ENCODE peak calls at places on chromosome 7, in five cellular contexts. One of them, this sample, is unnamed.

GRCh38 chr7:134004829-134005505 is 122.2 kb upstream of the LRGUK start:
- DNase-seq in endothelial cell: no peak
- DNase-seq in upper lobe of right lung: no peak
- DNase-seq in GM12865: no peak
- DNase-seq in lower lobe of right lung: no peak
- DNase-seq in this sample: no peak

GRCh38 chr7:29413511-29414178 is 150.0 kb upstream of the PRR15 start:
- DNase-seq in upper lobe of right lung: no peak
- DNase-seq in GM12865: no peak
- DNase-seq in lower lobe of right lung: no peak
- DNase-seq in endothelial cell: no peak
- DNase-seq in this sample: no peak

GRCh38 chr7:28069788-28070187 is 110.8 kb downstream of the JAZF1 start:
- DNase-seq in GM12865: no peak
- DNase-seq in upper lobe of right lung: peak; percentile 66
- DNase-seq in endothelial cell: no peak
- DNase-seq in lower lobe of right lung: peak; percentile 57
- DNase-seq in this sample: no peak

GRCh38 chr7:5613607-5614006 is 167.9 kb downstream of the RNF216 start:
- DNase-seq in GM12865: no peak
- DNase-seq in lower lobe of right lung: no peak
- DNase-seq in endothelial cell: peak; percentile 33
- DNase-seq in upper lobe of right lung: no peak
- DNase-seq in this sample: no peak

GRCh38 chr7:121000091-121000983 is 11.8 kb downstream of the CPED1 start:
- DNase-seq in GM12865: no peak
- DNase-seq in endothelial cell: no peak
- DNase-seq in upper lobe of right lung: no peak
- DNase-seq in lower lobe of right lung: no peak
- DNase-seq in this sample: no peak

GRCh38 chr7:118573065-118573464 is 348.6 kb downstream of the ANKRD7 start:
- DNase-seq in upper lobe of right lung: no peak
- DNase-seq in lower lobe of right lung: no peak
- DNase-seq in endothelial cell: no peak
- DNase-seq in GM12865: peak; percentile 11
- DNase-seq in this sample: no peak

GRCh38 chr7:84790873-84791272 is 396.0 kb downstream of the SEMA3D start:
- DNase-seq in lower lobe of right lung: no peak
- DNase-seq in upper lobe of right lung: no peak
- DNase-seq in GM12865: no peak
- DNase-seq in endothelial cell: no peak
- DNase-seq in this sample: no peak

GRCh38 chr7:47226688-47227087 is 355.2 kb downstream of the TNS3 start:
- DNase-seq in upper lobe of right lung: no peak
- DNase-seq in lower lobe of right lung: no peak
- DNase-seq in endothelial cell: no peak
- DNase-seq in GM12865: peak; percentile 11
- DNase-seq in this sample: no peak

GRCh38 chr7:1676550-1677071 is 6.5 kb downstream of the ELFN1 start:
- DNase-seq in endothelial cell: no peak
- DNase-seq in lower lobe of right lung: peak; percentile 39
- DNase-seq in upper lobe of right lung: peak; percentile 52
- DNase-seq in GM12865: no peak
- DNase-seq in this sample: no peak

GRCh38 chr7:107167483-107168232 is 1.1 kb upstream of the HBP1 start:
- DNase-seq in GM12865: peak; percentile 35
- DNase-seq in lower lobe of right lung: peak; percentile 74
- DNase-seq in upper lobe of right lung: no peak
- DNase-seq in endothelial cell: no peak
- DNase-seq in this sample: peak; percentile 88

GRCh38 chr7:141697211-141697871 is 4.6 kb downstream of the DENND11 start:
- DNase-seq in GM12865: no peak
- DNase-seq in lower lobe of right lung: no peak
- DNase-seq in endothelial cell: no peak
- DNase-seq in upper lobe of right lung: no peak
- DNase-seq in this sample: no peak

GRCh38 chr7:46745700-46746090 is 824.6 kb upstream of the IGFBP3 start:
- DNase-seq in upper lobe of right lung: no peak
- DNase-seq in GM12865: no peak
- DNase-seq in lower lobe of right lung: no peak
- DNase-seq in endothelial cell: no peak
- DNase-seq in this sample: no peak

GRCh38 chr7:55019329-55019690 is 493 bp downstream of the EGFR start:
- DNase-seq in GM12865: no peak
- DNase-seq in lower lobe of right lung: peak; percentile 78
- DNase-seq in endothelial cell: peak; percentile 36
- DNase-seq in upper lobe of right lung: peak; percentile 88
- DNase-seq in this sample: no peak

GRCh38 chr7:10657201-10657600 is 316.5 kb upstream of the PHF14 start:
- DNase-seq in endothelial cell: no peak
- DNase-seq in lower lobe of right lung: no peak
- DNase-seq in upper lobe of right lung: no peak
- DNase-seq in GM12865: no peak
- DNase-seq in this sample: no peak

GRCh38 chr7:112346381-112347060 is 103.7 kb upstream of the IFRD1 start:
- DNase-seq in GM12865: no peak
- DNase-seq in lower lobe of right lung: no peak
- DNase-seq in upper lobe of right lung: no peak
- DNase-seq in endothelial cell: no peak
- DNase-seq in this sample: no peak

GRCh38 chr7:5665106-5666025 is 116.1 kb downstream of the RNF216 start:
- DNase-seq in GM12865: peak; percentile 83
- DNase-seq in lower lobe of right lung: no peak
- DNase-seq in endothelial cell: peak; percentile 80
- DNase-seq in upper lobe of right lung: no peak
- DNase-seq in this sample: peak; percentile 77

GRCh38 chr7:78400038-78400437 is 601.5 kb downstream of the PHTF2 start:
- DNase-seq in GM12865: no peak
- DNase-seq in lower lobe of right lung: no peak
- DNase-seq in upper lobe of right lung: no peak
- DNase-seq in endothelial cell: no peak
- DNase-seq in this sample: no peak

GRCh38 chr7:55308186-55308929 is 56.8 kb upstream of the LANCL2 start:
- DNase-seq in upper lobe of right lung: no peak
- DNase-seq in lower lobe of right lung: no peak
- DNase-seq in GM12865: no peak
- DNase-seq in endothelial cell: no peak
- DNase-seq in this sample: no peak

GRCh38 chr7:108453320-108453719 is 2.9 kb downstream of the NRCAM start:
- DNase-seq in endothelial cell: no peak
- DNase-seq in GM12865: no peak
- DNase-seq in lower lobe of right lung: no peak
- DNase-seq in upper lobe of right lung: no peak
- DNase-seq in this sample: no peak

GRCh38 chr7:16078076-16078952 is 343.0 kb downstream of the CRPPA start:
- DNase-seq in upper lobe of right lung: no peak
- DNase-seq in endothelial cell: peak; percentile 49
- DNase-seq in lower lobe of right lung: no peak
- DNase-seq in GM12865: peak; percentile 56
- DNase-seq in this sample: peak; percentile 30

GRCh38 chr7:17041324-17041723 is 159.5 kb upstream of the AGR3 start:
- DNase-seq in upper lobe of right lung: no peak
- DNase-seq in endothelial cell: no peak
- DNase-seq in GM12865: no peak
- DNase-seq in lower lobe of right lung: no peak
- DNase-seq in this sample: no peak

GRCh38 chr7:101588131-101588935 is 40.8 kb downstream of the MYL10 start:
- DNase-seq in GM12865: no peak
- DNase-seq in endothelial cell: no peak
- DNase-seq in upper lobe of right lung: no peak
- DNase-seq in lower lobe of right lung: no peak
- DNase-seq in this sample: no peak

GRCh38 chr7:99006739-99007424 is 128.6 kb downstream of the TRRAP start:
- DNase-seq in endothelial cell: no peak
- DNase-seq in GM12865: no peak
- DNase-seq in upper lobe of right lung: no peak
- DNase-seq in lower lobe of right lung: no peak
- DNase-seq in this sample: no peak

GRCh38 chr7:116929021-116929420 is 24.3 kb upstream of the ST7 start:
- DNase-seq in upper lobe of right lung: no peak
- DNase-seq in lower lobe of right lung: no peak
- DNase-seq in endothelial cell: no peak
- DNase-seq in GM12865: no peak
- DNase-seq in this sample: no peak

GRCh38 chr7:85186521-85187241 is at the start of gene SEMA3D:
- DNase-seq in lower lobe of right lung: peak; percentile 66
- DNase-seq in upper lobe of right lung: peak; percentile 80
- DNase-seq in endothelial cell: peak; percentile 95
- DNase-seq in GM12865: peak; percentile 71
- DNase-seq in this sample: peak; percentile 34

GRCh38 chr7:39062811-39063210 is 85.1 kb downstream of the POU6F2 start:
- DNase-seq in endothelial cell: no peak
- DNase-seq in upper lobe of right lung: no peak
- DNase-seq in GM12865: no peak
- DNase-seq in lower lobe of right lung: no peak
- DNase-seq in this sample: no peak
- TF ChIP-seq CTCF in endothelial cell: no peak
- TF ChIP-seq CTCF in upper lobe of right lung: no peak
- TF ChIP-seq CTCF in GM12865: no peak
- TF ChIP-seq CTCF in lower lobe of right lung: no peak
- TF ChIP-seq CTCF in this sample: no peak

DNA sequence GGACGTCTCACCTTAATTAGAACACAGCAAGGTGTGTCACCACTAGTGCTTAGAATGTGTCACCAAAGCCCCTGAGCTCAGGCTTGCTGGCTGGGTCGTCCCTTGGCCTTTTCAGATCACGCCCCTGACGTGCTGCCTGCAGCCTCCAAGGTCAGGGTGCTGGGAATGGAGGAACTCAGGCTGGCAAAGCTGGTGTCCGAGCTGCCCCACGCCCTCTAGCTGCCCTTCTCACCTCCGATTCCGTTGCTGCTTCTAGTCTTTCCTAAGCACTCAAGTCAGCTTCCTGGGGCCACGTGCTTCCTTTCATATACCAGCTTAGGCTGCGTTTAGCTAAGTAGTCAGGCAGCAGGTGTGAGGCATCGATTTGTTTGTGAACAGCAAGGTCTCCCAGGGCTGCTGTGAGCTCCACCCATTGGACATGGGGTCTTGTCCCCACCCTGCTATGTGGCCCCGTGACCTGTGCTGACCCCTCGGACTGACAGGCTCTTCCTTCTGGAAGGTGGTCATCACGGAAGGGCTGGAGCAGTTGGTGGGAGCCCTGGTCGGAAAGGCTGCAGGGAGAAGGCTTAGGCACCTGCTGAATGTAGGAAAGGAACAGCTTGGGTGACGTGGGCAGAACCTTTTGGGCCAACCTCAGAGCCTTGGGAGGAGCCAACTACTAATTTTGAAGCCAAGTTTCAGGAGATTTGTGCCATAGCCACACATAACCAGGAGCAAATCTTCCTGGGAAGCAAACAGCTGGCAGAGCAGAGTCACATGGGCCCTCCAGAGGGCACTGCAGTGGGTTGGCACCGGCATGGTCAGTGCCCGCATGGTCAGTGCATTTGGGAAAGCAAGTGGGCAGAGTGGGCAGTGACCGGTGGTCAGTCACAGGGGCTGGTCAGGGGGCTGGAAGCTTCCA is 28.8 kb downstream of the VIPR2 start:
- DNase-seq in endothelial cell: no peak
- DNase-seq in upper lobe of right lung: peak; percentile 47
- DNase-seq in GM12865: no peak
- DNase-seq in lower lobe of right lung: no peak
- DNase-seq in this sample: no peak
- TF ChIP-seq CTCF in endothelial cell: no peak
- TF ChIP-seq CTCF in upper lobe of right lung: no peak
- TF ChIP-seq CTCF in GM12865: no peak
- TF ChIP-seq CTCF in lower lobe of right lung: no peak
- TF ChIP-seq CTCF in this sample: no peak

DNA sequence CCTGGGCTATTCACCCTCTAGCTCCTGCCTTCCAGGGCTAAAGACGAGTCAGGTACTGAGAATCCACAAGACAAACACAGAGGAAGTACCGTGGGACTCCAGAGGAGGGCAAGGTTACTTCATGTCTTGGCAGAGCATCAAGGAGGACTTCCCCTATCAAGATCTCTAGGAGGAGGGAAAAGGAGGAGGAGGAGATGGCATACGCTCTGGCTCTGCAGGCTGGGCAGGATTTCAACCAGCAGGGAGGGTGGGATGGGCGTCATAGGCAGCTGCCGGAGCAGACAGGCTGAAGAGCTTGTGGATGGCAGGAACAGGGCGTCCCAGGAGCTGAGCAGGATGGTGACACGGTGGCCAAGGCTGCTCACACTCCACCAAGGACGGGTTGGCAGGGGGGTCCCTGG is 21.3 kb downstream of the MDH2 start:
- DNase-seq in endothelial cell: no peak
- DNase-seq in upper lobe of right lung: peak; percentile 82
- DNase-seq in GM12865: no peak
- DNase-seq in lower lobe of right lung: peak; percentile 72
- DNase-seq in this sample: peak; percentile 19
- TF ChIP-seq CTCF in endothelial cell: no peak
- TF ChIP-seq CTCF in upper lobe of right lung: peak; percentile 24
- TF ChIP-seq CTCF in GM12865: no peak
- TF ChIP-seq CTCF in lower lobe of right lung: no peak
- TF ChIP-seq CTCF in this sample: no peak

GRCh38 chr7:3027005-3027404 is 16.7 kb downstream of the CARD11 start:
- DNase-seq in endothelial cell: no peak
- DNase-seq in lower lobe of right lung: no peak
- DNase-seq in upper lobe of right lung: peak; percentile 29
- DNase-seq in GM12865: no peak
- DNase-seq in this sample: no peak

GRCh38 chr7:3029138-3029537 is 14.5 kb downstream of the CARD11 start:
- DNase-seq in GM12865: no peak
- DNase-seq in endothelial cell: no peak
- DNase-seq in upper lobe of right lung: peak; percentile 42
- DNase-seq in lower lobe of right lung: no peak
- DNase-seq in this sample: no peak

GRCh38 chr7:3027455-3027854 is 16.2 kb downstream of the CARD11 start:
- DNase-seq in upper lobe of right lung: no peak
- DNase-seq in lower lobe of right lung: no peak
- DNase-seq in GM12865: no peak
- DNase-seq in endothelial cell: no peak
- DNase-seq in this sample: no peak

GRCh38 chr7:3028767-3029111 is 14.9 kb downstream of the CARD11 start:
- DNase-seq in endothelial cell: no peak
- DNase-seq in lower lobe of right lung: no peak
- DNase-seq in upper lobe of right lung: peak; percentile 16
- DNase-seq in GM12865: no peak
- DNase-seq in this sample: no peak

DNA sequence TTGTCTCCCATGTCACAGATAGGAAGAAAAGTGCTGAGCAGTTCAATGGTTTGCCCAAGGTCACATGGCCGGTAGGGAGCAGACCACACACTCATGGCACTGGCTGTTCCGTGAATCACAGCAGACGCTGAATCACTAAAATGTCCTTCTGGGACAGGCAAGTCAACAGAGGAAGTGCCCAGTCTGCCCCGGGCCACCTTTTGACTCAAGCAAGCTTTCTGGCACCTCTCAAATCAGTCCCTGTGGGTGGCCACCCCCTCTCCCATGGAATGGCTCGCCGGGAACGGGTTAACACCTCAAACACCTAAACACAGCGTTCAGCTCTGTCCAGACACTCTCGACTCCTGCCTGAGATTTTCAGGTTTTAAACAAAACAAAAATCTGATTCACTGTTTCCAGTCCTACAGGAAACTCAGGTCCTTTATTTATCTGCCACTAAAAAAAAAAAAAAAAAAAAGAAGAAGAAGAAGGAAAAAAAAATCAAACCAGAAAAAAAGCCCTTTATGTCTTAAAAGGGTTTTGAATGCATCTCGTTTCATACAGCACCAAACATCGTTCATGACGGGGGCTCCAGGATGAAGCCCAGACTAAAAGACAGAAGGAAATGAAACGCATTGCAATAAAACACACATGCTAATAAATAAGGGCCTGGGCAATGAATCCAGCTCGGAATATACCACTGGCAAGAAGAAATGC is 15.4 kb downstream of the CARD11 start:
- DNase-seq in lower lobe of right lung: no peak
- DNase-seq in GM12865: peak; percentile 16
- DNase-seq in upper lobe of right lung: peak; percentile 60
- DNase-seq in endothelial cell: no peak
- DNase-seq in this sample: peak; percentile 79
- TF ChIP-seq CTCF in lower lobe of right lung: no peak
- TF ChIP-seq CTCF in GM12865: no peak
- TF ChIP-seq CTCF in upper lobe of right lung: no peak
- TF ChIP-seq CTCF in endothelial cell: no peak
- TF ChIP-seq CTCF in this sample: no peak

This sample was measured in activated CD8-positive, alpha-beta T cell treated with anti-CD3 and anti-CD28 coated beads for 36 hours.